ENCODE peak calls at places on chromosomes 13 and 19, in six cellular contexts. J is T-helper 17 cell; D is fibroblast of lung; H is stimulated activated CD4-positive, alpha-beta T cell treated with anti-CD3 and anti-CD28 coated beads, Interleukin-1b, Interleukin-23, amount 100 ng/mL, for 48 hours; B is nucleus accumbens; Q is mesothelial cell of epicardium. G is an unnamed sample.

GRCh38 chr13:49220035-49220855 is at the start of gene MLNR:
- DNase-seq in H (peak), J (peak), D (peak), Q (peak), B (no peak), G (peak)

GRCh38 chr13:32134991-32135390 is 103.4 kb downstream of the FRY start:
- DNase-seq in J (no peak), B (no peak), Q (no peak), D (peak), H (no peak), G (no peak)

GRCh38 chr19:19033426-19034203 is at the start of the genes ARMC6 and SUGP2:
- DNase-seq in B (peak), D (peak), Q (peak), J (peak), H (peak), G (peak)

GRCh38 chr19:30373593-30373992 is 1.4 kb downstream of the ZNF536 start:
- DNase-seq in D (no peak), H (no peak), Q (no peak), J (no peak), B (no peak), G (no peak)

GRCh38 chr13:46679369-46680180 is 117.4 kb downstream of the ESD start:
- DNase-seq in J (no peak), B (no peak), H (peak), Q (no peak), D (peak), G (no peak)

GRCh38 chr19:13101590-13102415 is 855 bp downstream of the LYL1 start:
- DNase-seq in J (no peak), H (no peak), D (no peak), Q (no peak), B (no peak), G (no peak)

GRCh38 chr13:113854238-113855011 is 9.5 kb downstream of the GAS6 start:
- DNase-seq in J (no peak), H (no peak), Q (no peak), B (no peak), D (peak), G (no peak)

GRCh38 chr13:79417741-79418140 is 11.7 kb upstream of the RBM26 start:
- DNase-seq in B (no peak), J (no peak), H (no peak), Q (no peak), D (no peak), G (no peak)

GRCh38 chr19:30309983-30310805 is 62.0 kb upstream of the ZNF536 start:
- DNase-seq in B (no peak), Q (no peak), D (peak), J (no peak), H (no peak), G (no peak)

GRCh38 chr13:43009506-43009905 is 13.9 kb upstream of the DNAJC15 start:
- DNase-seq in B (no peak), Q (no peak), D (peak), H (no peak), J (no peak), G (no peak)

GRCh38 chr19:48498922-48499321 is 12.7 kb downstream of the LMTK3 start:
- DNase-seq in H (no peak), B (no peak), Q (no peak), D (no peak), J (no peak), G (no peak)

GRCh38 chr19:18415177-18415867 is 3.9 kb upstream of the SSBP4 start:
- DNase-seq in B (no peak), D (peak), J (no peak), H (no peak), Q (no peak), G (no peak)

GRCh38 chr19:17943284-17944221 is 10.7 kb downstream of the CCDC124 start:
- DNase-seq in D (no peak), B (no peak), H (no peak), Q (no peak), J (no peak), G (no peak)

GRCh38 chr13:111153977-111154332 is 38.8 kb downstream of the ARHGEF7 start:
- DNase-seq in Q (no peak), D (no peak), H (peak), B (no peak), J (no peak), G (peak)

GRCh38 chr13:75437582-75438318 is 44.2 kb downstream of the TBC1D4 start:
- DNase-seq in J (no peak), B (no peak), Q (no peak), D (peak), H (no peak), G (no peak)

GRCh38 chr13:114025432-114026127 is 51.7 kb upstream of the C13orf46 start:
- DNase-seq in H (no peak), D (peak), J (no peak), B (no peak), Q (no peak), G (no peak)

GRCh38 chr19:42281175-42282035 is 12.4 kb downstream of the CIC start:
- DNase-seq in J (no peak), Q (no peak), H (peak), D (peak), B (peak), G (no peak)

GRCh38 chr13:99996177-99996705 is 14.7 kb downstream of the ZIC2 start:
- DNase-seq in H (no peak), Q (no peak), B (no peak), D (no peak), J (no peak), G (no peak)

GRCh38 chr13:23159205-23159586 is 21.6 kb upstream of the SGCG start:
- DNase-seq in D (peak), Q (peak), B (no peak), H (peak), J (no peak), G (no peak)

GRCh38 chr13:97353927-97354326 is 80.0 kb upstream of the RAP2A start:
- DNase-seq in J (no peak), H (no peak), B (no peak), D (peak), Q (no peak), G (no peak)

GRCh38 chr19:3710265-3710812 is 2.2 kb downstream of the TJP3 start:
- DNase-seq in J (no peak), H (no peak), Q (no peak), D (peak), B (peak), G (peak)